ENCODE peak calls at places on chromosomes 13 and 19, in five cellular contexts. D, G, B, K and T are unnamed samples.

GRCh38 chr19:18109731-18110671 is 12.4 kb downstream of the MAST3 start:
- DNase-seq in D (no peak), G (peak), B (no peak), K (no peak), T (peak)

GRCh38 chr19:2668188-2668763 is 34.2 kb downstream of the GNG7 start:
- DNase-seq in D (peak), G (no peak), B (no peak), K (no peak), T (no peak)

GRCh38 chr19:2578391-2578826 is 102.5 kb downstream of the GADD45B start:
- DNase-seq in D (no peak), G (no peak), B (peak), K (no peak), T (no peak)

GRCh38 chr13:97749174-97749573 is 204.3 kb upstream of the IPO5 start:
- DNase-seq in D (no peak), G (no peak), B (peak), K (no peak), T (no peak)

GRCh38 chr13:76014618-76015315 is 378.6 kb downstream of the LMO7 start:
- DNase-seq in D (no peak), G (no peak), B (peak), K (peak), T (no peak)

GRCh38 chr19:18856385-18857126 is 24.8 kb downstream of the UPF1 start:
- DNase-seq in D (no peak), G (no peak), B (peak), K (no peak), T (no peak)

GRCh38 chr19:18590273-18591272 is 2.0 kb downstream of the REX1BD start:
- DNase-seq in D (no peak), G (peak), B (peak), K (no peak), T (no peak)

GRCh38 chr13:28131646-28132045 is 6.7 kb upstream of the PAN3 start:
- DNase-seq in D (no peak), G (no peak), B (no peak), K (no peak), T (no peak)

GRCh38 chr19:43595605-43595998 is 332 bp downstream of the IRGQ start:
- DNase-seq in D (no peak), G (no peak), B (no peak), K (no peak), T (no peak)

GRCh38 chr13:25085125-25085742 is 10.7 kb upstream of the PABPC3 start:
- DNase-seq in D (peak), G (peak), B (peak), K (no peak), T (peak)

GRCh38 chr13:51246411-51247298 is 24.5 kb downstream of the FAM124A start:
- DNase-seq in D (no peak), G (peak), B (no peak), K (peak), T (no peak)

GRCh38 chr13:33349996-33350826 is 64.7 kb upstream of the STARD13 start:
- DNase-seq in D (no peak), G (no peak), B (peak), K (peak), T (no peak)

GRCh38 chr13:47372742-47373141 is 475.9 kb upstream of the HTR2A start:
- DNase-seq in D (no peak), G (no peak), B (peak), K (no peak), T (no peak)

GRCh38 chr13:113485545-113485944 is 5.0 kb downstream of the DCUN1D2 start:
- DNase-seq in D (no peak), G (no peak), B (no peak), K (no peak), T (no peak)

GRCh38 chr19:10010247-10010691 is at the start of gene COL5A3:
- DNase-seq in D (no peak), G (no peak), B (peak), K (peak), T (no peak)

GRCh38 chr13:18948664-18949488 is 232.7 kb downstream of the TUBA3C start:
- DNase-seq in D (no peak), G (no peak), B (no peak), K (no peak), T (no peak)

GRCh38 chr13:50124536-50125305 is 109.5 kb downstream of the KCNRG start:
- DNase-seq in D (peak), G (peak), B (peak), K (peak), T (no peak)

GRCh38 chr19:57800696-57801095 is 14.0 kb downstream of the ZNF552 start:
- DNase-seq in D (no peak), G (no peak), B (no peak), K (no peak), T (no peak)

GRCh38 chr13:76148374-76148773 is 512.2 kb downstream of the LMO7 start:
- DNase-seq in D (no peak), G (peak), B (no peak), K (no peak), T (no peak)

GRCh38 chr19:11142528-11143171 is 12.9 kb downstream of the SPC24 start:
- DNase-seq in D (no peak), G (no peak), B (peak), K (peak), T (no peak)

GRCh38 chr19:13833330-13834265 is 38.4 kb downstream of the ZSWIM4 start:
- DNase-seq in D (peak), G (peak), B (peak), K (peak), T (peak)

GRCh38 chr19:39403331-39404312 is 3.0 kb upstream of the ZFP36 start:
- DNase-seq in D (peak), G (no peak), B (peak), K (peak), T (no peak)

GRCh38 chr19:47228168-47228936 is 2.6 kb downstream of the BBC3 start:
- DNase-seq in D (peak), G (peak), B (no peak), K (no peak), T (no peak)

GRCh38 chr13:72530471-72530870 is 197.0 kb downstream of the MZT1 start:
- DNase-seq in D (no peak), G (no peak), B (no peak), K (no peak), T (no peak)

GRCh38 chr19:7444042-7444441 is 44.8 kb downstream of the PEX11G start:
- DNase-seq in D (no peak), G (no peak), B (no peak), K (no peak), T (no peak)

GRCh38 chr13:113186061-113186900 is 22.2 kb downstream of the PCID2 start:
- DNase-seq in D (no peak), G (no peak), B (peak), K (no peak), T (no peak)

GRCh38 chr19:7373862-7374261 is 25.1 kb downstream of the ARHGEF18 start:
- DNase-seq in D (no peak), G (no peak), B (peak), K (no peak), T (no peak)

GRCh38 chr19:15672580-15673175 is at the start of gene CYP4F12:
- DNase-seq in D (no peak), G (no peak), B (peak), K (peak), T (peak)

GRCh38 chr13:102400619-102401125 is 1.2 kb downstream of the FGF14 start:
- DNase-seq in D (no peak), G (peak), B (peak), K (no peak), T (peak)

GRCh38 chr19:5850743-5851293 is 431 bp downstream of the FUT3 start:
- DNase-seq in D (peak), G (no peak), B (peak), K (no peak), T (no peak)

GRCh38 chr19:28184997-28185396 is 1028.0 kb downstream of the UQCRFS1 start:
- DNase-seq in D (no peak), G (no peak), B (peak), K (no peak), T (no peak)

GRCh38 chr19:48741222-48741999 is 1.0 kb upstream of the RASIP1 start:
- DNase-seq in D (peak), G (no peak), B (no peak), K (peak), T (no peak)

GRCh38 chr13:53015971-53016370 is 12.6 kb upstream of the OLFM4 start:
- DNase-seq in D (no peak), G (no peak), B (no peak), K (no peak), T (no peak)

GRCh38 chr19:6577410-6578125 is 13.4 kb downstream of the CD70 start:
- DNase-seq in D (peak), G (no peak), B (peak), K (no peak), T (no peak)

GRCh38 chr19:10009269-10009665 is 1.0 kb downstream of the COL5A3 start:
- DNase-seq in D (no peak), G (no peak), B (peak), K (peak), T (no peak)